ENCODE peak calls at places on chromosome 19, in ten cellular contexts. V is stomach; U is activated T-cell treated with anti-CD3 and anti-CD28 coated beads for 48 hours; W is fibroblast of gingiva; K is activated T-helper 1 cell treated with anti-CD3 and anti-CD28 coated beads, Interleukin-12 subunit alpha, Interleukin-12 subunit beta, Interleukin-2, Interleukin-4 antibody, amounts not matched to agents 30 ng/mL and 10 ng/mL and 1 ng/mL, durations not matched to agents 14 hours and 24 hours and 36 hours; E is kidney; P is Right ventricle myocardium superior; C is thoracic aorta; A is hypothalamus; Y is stimulated activated CD4-positive, alpha-beta T cell treated with anti-CD3 and anti-CD28 coated beads, Interleukin-2, amount 100 ng/mL, for 48 hours. D is an unnamed sample.

GRCh38 chr19:35294328-35294727 is 2.4 kb downstream of the MAG start:
- DNase-seq in V (no peak), U (no peak), W (no peak), K (no peak), E (no peak), P (no peak), C (no peak), A (no peak), Y (no peak), D (no peak)

GRCh38 chr19:50287331-50287730 is 41.8 kb downstream of the KCNC3 start:
- DNase-seq in V (no peak), U (no peak), W (no peak), K (no peak), E (no peak), P (no peak), C (no peak), A (no peak), Y (no peak), D (no peak)

GRCh38 chr19:1707240-1707639 is 46.1 kb upstream of the ONECUT3 start:
- DNase-seq in V (no peak), U (no peak), W (no peak), K (no peak), E (no peak), P (no peak), C (no peak), A (no peak), Y (no peak), D (no peak)

GRCh38 chr19:46196410-46197124 is 33.0 kb upstream of the IGFL1 start:
- DNase-seq in V (no peak), U (no peak), W (no peak), K (no peak), E (no peak), P (no peak), C (no peak), A (no peak), Y (no peak), D (no peak)

GRCh38 chr19:3655402-3656072 is 28.9 kb upstream of the CACTIN start:
- DNase-seq in V (peak), U (no peak), W (peak), K (no peak), E (no peak), P (no peak), C (no peak), A (peak), Y (no peak), D (no peak)

GRCh38 chr19:35557539-35558399 is 5.7 kb downstream of the ATP4A start:
- DNase-seq in V (peak), U (peak), W (peak), K (peak), E (peak), P (peak), C (no peak), A (no peak), Y (peak), D (peak)

GRCh38 chr19:54560881-54561385 is 12.7 kb upstream of the LILRA2 start:
- DNase-seq in V (no peak), U (no peak), W (no peak), K (no peak), E (no peak), P (no peak), C (no peak), A (no peak), Y (no peak), D (no peak)

GRCh38 chr19:37074819-37075362 is 3.3 kb upstream of the ZNF420 start:
- DNase-seq in V (no peak), U (no peak), W (no peak), K (no peak), E (no peak), P (no peak), C (no peak), A (no peak), Y (no peak), D (no peak)

GRCh38 chr19:35767288-35768081 is 7.9 kb upstream of the ARHGAP33 start:
- DNase-seq in V (no peak), U (no peak), W (no peak), K (no peak), E (peak), P (no peak), C (no peak), A (no peak), Y (no peak), D (no peak)

GRCh38 chr19:15935167-15935702 is 906 bp upstream of the CYP4F11 start:
- DNase-seq in V (no peak), U (no peak), W (no peak), K (no peak), E (no peak), P (no peak), C (no peak), A (no peak), Y (no peak), D (no peak)

GRCh38 chr19:44725251-44725650 is 23.3 kb upstream of the BCL3 start:
- DNase-seq in V (peak), U (no peak), W (no peak), K (no peak), E (peak), P (no peak), C (no peak), A (no peak), Y (no peak), D (no peak)

GRCh38 chr19:1406496-1406817 is 929 bp upstream of the DAZAP1 start:
- DNase-seq in V (no peak), U (no peak), W (no peak), K (no peak), E (peak), P (no peak), C (no peak), A (no peak), Y (no peak), D (no peak)

GRCh38 chr19:6947745-6948144 is 60.4 kb downstream of the ADGRE1 start:
- DNase-seq in V (no peak), U (peak), W (no peak), K (peak), E (no peak), P (no peak), C (no peak), A (no peak), Y (peak), D (peak)

GRCh38 chr19:31331536-31331935 is 17.7 kb downstream of the TSHZ3 start:
- DNase-seq in V (peak), U (no peak), W (no peak), K (no peak), E (no peak), P (no peak), C (no peak), A (no peak), Y (no peak), D (no peak)

GRCh38 chr19:19033176-19033425 is 216 bp downstream of the SUGP2 start:
- DNase-seq in V (peak), U (no peak), W (no peak), K (no peak), E (no peak), P (no peak), C (no peak), A (no peak), Y (no peak), D (no peak)

GRCh38 chr19:14363203-14364097 is 17.8 kb upstream of the ADGRE5 start:
- DNase-seq in V (peak), U (peak), W (peak), K (no peak), E (peak), P (peak), C (peak), A (peak), Y (peak), D (peak)

GRCh38 chr19:10364644-10365043 is 15.7 kb downstream of the TYK2 start:
- DNase-seq in V (no peak), U (no peak), W (no peak), K (no peak), E (no peak), P (no peak), C (no peak), A (peak), Y (no peak), D (no peak)

GRCh38 chr19:17294051-17294891 is 9.0 kb downstream of the ABHD8 start:
- DNase-seq in V (no peak), U (peak), W (no peak), K (peak), E (no peak), P (peak), C (no peak), A (no peak), Y (peak), D (peak)

GRCh38 chr19:18848860-18849661 is 17.3 kb downstream of the UPF1 start:
- DNase-seq in V (no peak), U (peak), W (peak), K (no peak), E (peak), P (peak), C (peak), A (peak), Y (peak), D (peak)

GRCh38 chr19:48752511-48753365 is at the start of gene FUT1:
- DNase-seq in V (peak), U (peak), W (no peak), K (peak), E (peak), P (peak), C (no peak), A (no peak), Y (no peak), D (peak)

GRCh38 chr19:18417250-18418033 is 1.8 kb upstream of the SSBP4 start:
- DNase-seq in V (no peak), U (no peak), W (peak), K (peak), E (peak), P (peak), C (no peak), A (peak), Y (no peak), D (peak)

GRCh38 chr19:58338825-58339558 is 12.2 kb downstream of the ZSCAN22 start:
- DNase-seq in V (no peak), U (no peak), W (no peak), K (no peak), E (no peak), P (no peak), C (no peak), A (no peak), Y (no peak), D (no peak)

GRCh38 chr19:55653651-55654322 is 1.0 kb upstream of the U2AF2 start:
- DNase-seq in V (peak), U (peak), W (peak), K (peak), E (peak), P (peak), C (peak), A (peak), Y (peak), D (peak)

D was measured in activated CD8-positive, alpha-beta memory T cell treated with anti-CD3 and anti-CD28 coated beads, Interleukin-2, amount 50 U/mL, for 48 hours.